ENCODE peak calls at places on chromosome 14, in five cellular contexts. Q is upper lobe of right lung, V is left ventricle myocardium inferior, H is uterus, P is H1. T is an unnamed sample. For H3K4me1 and H3K9me3, the result is how much of the 10 kb centered on the place peaks cover.

GRCh38 chr14:43795600-43796228 is 711.4 kb downstream of the FSCB start:
- DNase-seq in Q (no peak), V (no peak), H (no peak), P (no peak), T (peak)

GRCh38 chr14:68711551-68712437 is 81.1 kb downstream of the ZFP36L1 start:
- DNase-seq in Q (no peak), V (no peak), H (peak), P (no peak), T (no peak)

GRCh38 chr14:50984061-50984710 is 39.9 kb upstream of the PYGL start:
- DNase-seq in Q (no peak), V (no peak), H (no peak), P (no peak), T (no peak)

GRCh38 chr14:91801358-91801757 is 66.0 kb downstream of the TC2N start:
- DNase-seq in Q (no peak), V (no peak), H (no peak), P (no peak), T (no peak)

GRCh38 chr14:72715215-72715909 is 178.5 kb downstream of the DPF3 start:
- DNase-seq in Q (no peak), V (peak), H (no peak), P (no peak), T (no peak)

GRCh38 chr14:22850944-22851790 is 14.8 kb downstream of the MMP14 start:
- DNase-seq in Q (peak), V (peak), H (peak), P (no peak), T (no peak)

GRCh38 chr14:92460541-92460915 is 53.1 kb upstream of the RIN3 start:
- DNase-seq in Q (no peak), V (no peak), H (no peak), P (no peak), T (no peak)

GRCh38 chr14:50363734-50364113 is 33.0 kb downstream of the CDKL1 start:
- DNase-seq in Q (no peak), V (no peak), H (no peak), P (no peak), T (no peak)

GRCh38 chr14:51738754-51739153 is 87.0 kb downstream of the FRMD6 start:
- DNase-seq in Q (no peak), V (no peak), H (no peak), P (peak), T (peak)

GRCh38 chr14:37147310-37147875 is 25.0 kb downstream of the SLC25A21 start:
- DNase-seq in Q (no peak), V (no peak), H (no peak), P (no peak), T (no peak)

GRCh38 chr14:89284368-89285058 is 132.5 kb downstream of the FOXN3 start:
- DNase-seq in Q (no peak), V (no peak), H (no peak), P (no peak), T (no peak)

GRCh38 chr14:74670726-74671125 is 42.2 kb downstream of the AREL1 start:
- DNase-seq in Q (no peak), V (no peak), H (no peak), P (no peak), T (no peak)

GRCh38 chr14:33745163-33745562 is 205.7 kb downstream of the EGLN3 start:
- DNase-seq in Q (no peak), V (no peak), H (no peak), P (no peak), T (no peak)

GRCh38 chr14:69910871-69911270 is 31.7 kb downstream of the SMOC1 start:
- DNase-seq in Q (no peak), V (no peak), H (no peak), P (no peak), T (no peak)

GRCh38 chr14:51240804-51241380 is 845 bp downstream of the TMX1 start:
- DNase-seq in Q (no peak), V (no peak), H (no peak), P (no peak), T (no peak)

GRCh38 chr14:88911811-88912210 is 87.4 kb downstream of the TTC8 start:
- DNase-seq in Q (no peak), V (no peak), H (no peak), P (no peak), T (no peak)

GRCh38 chr14:94009767-94010166 is 12.7 kb downstream of the CCDC197 start:
- DNase-seq in Q (no peak), V (no peak), H (no peak), P (no peak), T (no peak)

GRCh38 chr14:94081386-94081820 is 293 bp downstream of the IFI27L1 start:
- DNase-seq in Q (no peak), V (no peak), H (no peak), P (no peak), T (no peak)

GRCh38 chr14:90645842-90646443 is 170.3 kb downstream of the TTC7B start:
- DNase-seq in Q (no peak), V (no peak), H (no peak), P (peak), T (peak)

GRCh38 chr14:55592426-55592825 is 12.4 kb downstream of the KTN1 start:
- DNase-seq in Q (no peak), V (no peak), H (no peak), P (no peak), T (no peak)

GRCh38 chr14:57389646-57390036 is 745 bp upstream of the NAA30 start:
- DNase-seq in Q (no peak), V (no peak), H (no peak), P (no peak), T (peak)

GRCh38 chr14:65296402-65296801 is 116.1 kb upstream of the FUT8 start:
- DNase-seq in Q (no peak), V (no peak), H (no peak), P (no peak), T (no peak)

DNA sequence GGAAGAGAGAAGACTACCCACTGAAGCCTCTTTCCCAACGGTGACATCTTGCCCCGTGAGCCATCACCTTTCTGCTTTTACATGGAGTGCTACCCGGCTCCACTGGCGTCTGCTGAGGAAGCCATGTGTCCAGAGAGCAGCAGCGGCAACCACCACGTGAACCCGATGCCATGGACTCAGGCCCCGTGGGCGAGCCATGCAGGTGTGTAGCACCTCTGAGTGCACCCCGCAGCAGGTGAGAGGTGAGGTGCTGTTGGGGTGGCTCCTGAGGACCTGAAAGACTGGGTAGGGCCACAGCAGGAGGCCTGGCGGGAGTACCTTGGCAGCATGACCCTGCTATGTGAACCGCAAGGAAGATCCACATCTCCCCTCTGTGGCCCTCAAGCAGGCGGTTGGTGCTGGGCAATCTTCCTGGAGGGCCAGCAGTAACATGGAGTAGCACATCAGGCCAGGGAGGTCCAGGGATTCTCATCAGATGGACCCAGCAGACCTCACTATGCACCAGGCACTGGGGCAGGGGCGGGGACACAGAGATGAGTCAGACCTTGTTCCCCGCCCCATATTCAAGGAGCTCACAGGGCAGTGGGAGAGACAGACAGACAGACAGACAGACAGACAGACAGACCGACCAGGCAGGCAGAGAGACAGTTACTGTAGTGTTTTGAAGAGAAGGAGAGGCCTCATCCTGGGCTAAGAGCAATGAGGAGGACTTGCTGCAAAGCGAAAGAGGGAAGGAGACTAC is 129.6 kb downstream of the PAPOLA start:
- DNase-seq in Q (no peak), V (no peak), H (no peak), P (no peak), T (no peak)
- H3K4me1 ChIP-seq in Q (under half), V (under half), H (under half), P (under half), T (under half)

GRCh38 chr14:82309199-82309598 is 775.5 kb upstream of the SEL1L start:
- DNase-seq in Q (no peak), V (no peak), H (no peak), P (no peak), T (no peak)
- H3K9me3 ChIP-seq in Q (under half), V (under half), H (under half), P (under half), T (under half)

GRCh38 chr14:35911097-35911496 is 85.0 kb downstream of the BRMS1L start:
- DNase-seq in Q (no peak), V (no peak), H (no peak), P (no peak), T (no peak)

GRCh38 chr14:35915185-35915584 is 89.0 kb downstream of the BRMS1L start:
- DNase-seq in Q (no peak), V (no peak), H (no peak), P (no peak), T (no peak)

GRCh38 chr14:35909675-35910074 is 83.5 kb downstream of the BRMS1L start:
- DNase-seq in Q (no peak), V (no peak), H (no peak), P (no peak), T (no peak)

GRCh38 chr14:35915775-35916174 is 89.6 kb downstream of the BRMS1L start:
- DNase-seq in Q (no peak), V (no peak), H (no peak), P (no peak), T (no peak)

GRCh38 chr14:35910191-35910590 is 84.1 kb downstream of the BRMS1L start:
- DNase-seq in Q (no peak), V (no peak), H (no peak), P (no peak), T (no peak)
- TF ChIP-seq CTCF in Q (no peak), V (no peak), H (no peak), P (no peak), T (no peak)

GRCh38 chr14:61654026-61654425 is 41.3 kb upstream of the HIF1A start:
- DNase-seq in Q (no peak), V (no peak), H (no peak), P (no peak), T (no peak)

GRCh38 chr14:61653507-61653906 is 41.8 kb upstream of the HIF1A start:
- DNase-seq in Q (no peak), V (no peak), H (no peak), P (no peak), T (no peak)

GRCh38 chr14:61659582-61659981 is 35.7 kb upstream of the HIF1A start:
- DNase-seq in Q (no peak), V (no peak), H (no peak), P (no peak), T (no peak)

GRCh38 chr14:61655777-61656176 is 39.5 kb upstream of the HIF1A start:
- DNase-seq in Q (no peak), V (no peak), H (no peak), P (no peak), T (no peak)

DNA sequence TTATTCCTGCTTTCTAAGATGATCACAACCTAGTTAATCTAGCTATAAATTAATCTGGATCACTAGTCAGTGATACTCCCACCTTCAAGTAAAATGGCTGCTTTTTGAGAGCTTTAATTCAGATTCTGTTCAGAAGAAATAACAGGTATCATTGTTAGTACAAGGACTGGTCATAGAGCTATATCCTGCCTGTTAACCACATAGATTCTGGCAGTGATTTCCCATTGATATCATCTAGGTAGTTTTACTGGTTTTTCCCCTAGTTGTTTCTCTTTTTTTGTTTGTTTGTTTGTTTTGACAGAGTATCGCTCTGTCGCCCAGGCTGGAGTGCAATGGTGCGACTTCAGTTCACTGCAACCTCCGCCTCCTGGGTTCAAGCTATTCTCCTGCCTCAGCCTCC is 39.0 kb upstream of the HIF1A start:
- DNase-seq in Q (no peak), V (no peak), H (no peak), P (no peak), T (no peak)
- H3K4me1 ChIP-seq in Q (under half), V (under half), H (under half), P (under half), T (under half)

GRCh38 chr14:105982664-105983063 is 456.3 kb downstream of the TMEM121 start:
- DNase-seq in Q (no peak), V (no peak), H (no peak), P (no peak), T (no peak)
- H3K9me3 ChIP-seq in Q (under half), V (under half), H (under half), P (under half), T (under half)

GRCh38 chr14:24609667-24610344 is at the start of gene GZMH:
- DNase-seq in Q (no peak), V (no peak), H (no peak), P (no peak), T (no peak)

GRCh38 chr14:24607635-24608492 is 1.6 kb downstream of the GZMH start:
- DNase-seq in Q (no peak), V (no peak), H (no peak), P (no peak), T (no peak)

GRCh38 chr14:24607081-24607480 is 2.4 kb downstream of the GZMH start:
- DNase-seq in Q (no peak), V (no peak), H (no peak), P (no peak), T (no peak)

GRCh38 chr14:24605435-24606190 is 3.9 kb downstream of the GZMH start:
- DNase-seq in Q (no peak), V (no peak), H (no peak), P (peak), T (peak)
- TF ChIP-seq CTCF in Q (peak), V (peak), H (no peak), P (peak), T (peak)

GRCh38 chr14:100069161-100069800 is 4.1 kb downstream of the EVL start:
- DNase-seq in Q (no peak), V (no peak), H (no peak), P (no peak), T (no peak)
- H3K4me1 ChIP-seq in Q (under half), V (under half), H (under half), P (under half), T (under half)

GRCh38 chr14:85762523-85762922 is 232.6 kb downstream of the FLRT2 start:
- DNase-seq in Q (no peak), V (no peak), H (no peak), P (no peak), T (no peak)
- H3K9me3 ChIP-seq in Q (under half), V (under half), H (under half), P (under half), T (under half)

DNA sequence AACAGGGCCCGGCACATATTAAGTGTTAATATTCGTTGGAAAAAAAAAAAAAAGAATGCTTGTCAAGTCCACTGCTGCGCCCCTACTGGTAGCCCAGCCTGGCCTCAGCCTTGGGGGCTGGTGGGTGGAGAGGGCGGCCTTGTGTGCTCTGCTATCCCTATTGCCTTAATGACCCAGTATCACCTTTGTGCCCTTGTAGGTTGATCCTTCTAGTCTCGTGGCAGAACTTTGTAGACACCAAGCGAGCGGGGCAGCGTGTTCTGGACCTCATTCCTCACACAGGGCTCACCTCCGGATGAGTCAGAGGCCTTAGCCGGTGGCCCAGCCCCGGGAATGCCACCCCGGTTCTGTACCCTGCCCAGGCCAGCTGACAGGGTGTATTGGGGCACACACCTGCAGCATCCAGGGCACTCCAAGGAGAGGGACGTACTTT is 1.8 kb upstream of the RCOR1 start:
- DNase-seq in Q (no peak), V (no peak), H (peak), P (no peak), T (peak)
- TF ChIP-seq CTCF in Q (peak), V (peak), H (peak), P (peak), T (no peak)

GRCh38 chr14:67446371-67447032 is 34.5 kb upstream of the PLEK2 start:
- DNase-seq in Q (no peak), V (peak), H (no peak), P (no peak), T (no peak)
- H3K4me1 ChIP-seq in Q (under half), V (under half), H (under half), P (under half), T (half or more)